ENCODE peak calls at places on chromosomes 13 and 19, in eight cellular contexts. U is endothelial cell of umbilical vein, O is lower lobe of right lung, Z is sigmoid colon, C is IMR-90, S is gastrocnemius medialis, Q is uterus, M is left lung. R is an unnamed sample. For H3K4me1, the result is how much of the 10 kb centered on the place peaks cover.

GRCh38 chr19:16112778-16113177 is 1.1 kb downstream of the RAB8A start:
- DNase-seq in Z (no peak), O (no peak), S (no peak), M (no peak), U (no peak), C (no peak), Q (no peak), R (no peak)

GRCh38 chr13:98111168-98112098 is 31.5 kb upstream of the FARP1 start:
- DNase-seq in S (no peak), U (no peak), O (no peak), Q (no peak), M (no peak), Z (no peak), C (no peak), R (no peak)

GRCh38 chr13:81929988-81930387 is 1589.1 kb upstream of the SPRY2 start:
- DNase-seq in S (no peak), Q (no peak), M (no peak), O (no peak), C (no peak), U (peak), Z (no peak), R (no peak)

GRCh38 chr19:34096020-34096915 is 76.0 kb upstream of the LSM14A start:
- DNase-seq in M (no peak), O (no peak), Z (no peak), U (peak), Q (no peak), S (no peak), C (peak), R (no peak)

GRCh38 chr13:101449971-101450748 is 2.3 kb upstream of the ITGBL1 start:
- DNase-seq in C (peak), U (peak), S (no peak), Z (no peak), Q (no peak), M (no peak), O (no peak), R (no peak)

GRCh38 chr13:73329355-73329754 is 270.6 kb downstream of the KLF5 start:
- DNase-seq in O (no peak), Z (no peak), U (no peak), S (no peak), Q (no peak), M (no peak), C (no peak), R (no peak)

GRCh38 chr13:19586904-19587634 is 25.7 kb upstream of the TPTE2 start:
- DNase-seq in Q (no peak), U (no peak), M (peak), Z (no peak), S (no peak), C (peak), O (peak), R (peak)

GRCh38 chr13:113628291-113629270 is 29.4 kb downstream of the ATP4B start:
- DNase-seq in C (no peak), O (peak), Q (no peak), U (no peak), S (no peak), M (no peak), Z (peak), R (no peak)

GRCh38 chr19:10797541-10798256 is 38.3 kb downstream of the TMED1 start:
- DNase-seq in M (no peak), O (no peak), S (no peak), C (no peak), Z (no peak), U (peak), Q (no peak), R (no peak)

GRCh38 chr19:35751839-35752745 is 3.7 kb downstream of the LIN37 start:
- DNase-seq in S (no peak), U (no peak), O (no peak), Q (no peak), M (no peak), Z (peak), C (no peak), R (no peak)

GRCh38 chr13:78168981-78169380 is 250.3 kb upstream of the EDNRB start:
- DNase-seq in Q (no peak), M (peak), C (no peak), U (no peak), S (no peak), Z (no peak), O (no peak), R (no peak)

GRCh38 chr13:113622791-113623490 is 35.1 kb downstream of the ATP4B start:
- DNase-seq in U (no peak), C (no peak), M (no peak), O (peak), Q (no peak), Z (peak), S (no peak), R (no peak)

GRCh38 chr13:83895994-83896580 is 13.8 kb upstream of the SLITRK1 start:
- DNase-seq in Z (no peak), M (no peak), O (no peak), U (no peak), S (no peak), C (peak), Q (no peak), R (no peak)

GRCh38 chr19:15332311-15332996 is at the start of gene BRD4:
- DNase-seq in C (peak), M (peak), Z (peak), S (peak), U (peak), Q (peak), O (peak), R (no peak)

GRCh38 chr13:48873081-48873480 is 102.6 kb upstream of the FNDC3A start:
- DNase-seq in Q (no peak), S (no peak), C (no peak), U (no peak), M (no peak), O (no peak), Z (no peak), R (no peak)

GRCh38 chr13:50613356-50613831 is 230.1 kb downstream of the DLEU7 start:
- DNase-seq in S (no peak), U (no peak), O (no peak), Q (no peak), C (no peak), M (no peak), Z (no peak), R (no peak)

GRCh38 chr13:31204592-31204991 is 4.8 kb downstream of the B3GLCT start:
- DNase-seq in S (no peak), O (no peak), U (peak), C (peak), Q (peak), Z (no peak), M (no peak), R (no peak)

GRCh38 chr19:9535934-9536333 is 2.5 kb downstream of the ZNF426 start:
- DNase-seq in Z (no peak), S (no peak), O (no peak), U (no peak), M (no peak), C (no peak), Q (no peak), R (no peak)

GRCh38 chr19:43777163-43777700 is 3.5 kb downstream of the KCNN4 start:
- DNase-seq in Q (no peak), Z (no peak), O (no peak), U (no peak), M (no peak), C (peak), S (no peak), R (no peak)

GRCh38 chr19:5085566-5085965 is 116.7 kb downstream of the KDM4B start:
- DNase-seq in U (no peak), M (no peak), O (no peak), Q (no peak), C (no peak), Z (no peak), S (no peak), R (no peak)

GRCh38 chr13:91292630-91293221 is 54.8 kb upstream of the MIR17HG start:
- DNase-seq in O (no peak), M (no peak), U (no peak), Z (no peak), S (no peak), Q (no peak), C (no peak), R (no peak)

DNA sequence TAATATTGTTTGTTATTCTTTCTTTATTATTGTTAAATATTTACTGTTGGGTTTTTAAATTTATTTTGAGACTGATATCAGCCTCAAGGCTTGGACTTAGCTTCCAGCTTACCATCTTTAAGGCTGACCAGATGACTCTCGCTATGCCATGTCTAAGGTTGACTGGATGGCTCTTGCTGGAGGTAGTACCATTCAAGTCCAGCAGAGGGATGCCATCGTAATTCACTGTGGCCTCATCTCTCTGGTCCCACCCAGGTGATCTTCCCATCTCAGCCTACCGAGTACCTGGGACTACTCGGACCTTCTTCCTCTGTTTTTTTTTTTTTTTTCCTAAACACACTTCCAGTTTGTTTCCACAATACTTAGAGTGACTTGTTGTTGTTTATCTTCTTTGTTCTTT is 41.7 kb upstream of the ZNF91 start:
- DNase-seq in M (no peak), C (no peak), U (no peak), S (no peak), O (no peak), Z (no peak), Q (no peak), R (peak)
- TF ChIP-seq CTCF in M (peak), C (no peak), U (no peak), S (no peak), O (no peak), Z (no peak), Q (no peak), R (peak)

DNA sequence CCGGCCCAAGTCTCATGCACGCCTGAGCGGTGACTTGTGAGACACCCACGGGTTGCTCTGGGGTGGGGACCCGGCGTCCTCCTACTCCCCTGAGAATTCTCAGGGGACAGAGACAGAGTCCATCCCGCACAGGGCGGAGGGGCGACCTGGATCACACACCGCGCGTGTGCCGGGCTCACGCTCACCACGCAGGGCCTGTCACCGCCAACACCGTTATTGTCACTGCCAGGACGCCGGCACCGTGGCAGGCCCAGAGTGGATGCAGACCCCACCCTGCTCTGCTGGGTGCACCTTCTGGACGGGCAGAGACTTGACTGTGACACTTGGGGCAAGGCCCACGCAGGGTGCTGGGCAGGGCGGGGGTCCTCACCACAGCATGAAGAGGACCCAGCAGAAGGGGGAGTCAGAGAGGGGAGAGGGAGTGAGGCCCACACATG is 16.2 kb downstream of the MOB3A start:
- DNase-seq in U (no peak), M (no peak), O (no peak), S (no peak), Z (no peak), C (no peak), Q (no peak), R (no peak)
- H3K4me1 ChIP-seq in U (under half), M (half or more), O (under half), S (under half), Z (under half), C (under half), Q (under half), R (under half)

GRCh38 chr19:38042132-38042531 is 135.1 kb downstream of the SIPA1L3 start:
- DNase-seq in U (no peak), Q (no peak), O (no peak), C (no peak), S (no peak), Z (no peak), M (no peak), R (no peak)
- TF ChIP-seq CTCF in U (no peak), Q (no peak), O (no peak), C (no peak), S (no peak), Z (no peak), M (no peak), R (no peak)

DNA sequence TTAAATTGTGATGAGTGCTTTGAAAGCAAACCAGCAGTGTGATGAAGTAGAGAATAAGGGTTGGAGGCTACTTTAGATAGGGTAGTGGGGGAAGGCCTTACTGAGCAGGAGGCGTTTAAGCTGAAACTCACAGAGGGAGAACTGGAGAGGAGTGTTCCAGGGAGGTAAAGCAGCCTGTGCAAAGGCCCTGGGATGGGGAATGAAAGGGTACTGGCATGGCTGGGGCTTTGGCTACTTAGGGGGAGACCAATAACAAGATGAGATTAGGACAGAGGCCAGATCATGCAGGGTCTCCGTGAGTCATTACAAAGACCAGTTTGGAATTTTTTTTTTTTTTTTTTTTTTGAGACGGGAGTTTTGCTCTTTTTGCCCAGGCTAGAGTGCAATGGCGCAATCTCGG is 1.1 kb downstream of the PPP5C start:
- DNase-seq in U (no peak), Z (no peak), O (no peak), C (no peak), Q (no peak), S (no peak), M (no peak), R (no peak)
- H3K4me1 ChIP-seq in U (under half), Z (half or more), O (half or more), C (under half), Q (under half), S (under half), M (half or more), R (half or more)

GRCh38 chr19:13979686-13980085 is 26.4 kb downstream of the RFX1 start:
- DNase-seq in M (no peak), O (no peak), Z (no peak), Q (no peak), S (no peak), U (no peak), C (no peak), R (no peak)
- TF ChIP-seq CTCF in M (no peak), O (no peak), Z (no peak), Q (no peak), S (no peak), U (no peak), C (no peak), R (no peak)

DNA sequence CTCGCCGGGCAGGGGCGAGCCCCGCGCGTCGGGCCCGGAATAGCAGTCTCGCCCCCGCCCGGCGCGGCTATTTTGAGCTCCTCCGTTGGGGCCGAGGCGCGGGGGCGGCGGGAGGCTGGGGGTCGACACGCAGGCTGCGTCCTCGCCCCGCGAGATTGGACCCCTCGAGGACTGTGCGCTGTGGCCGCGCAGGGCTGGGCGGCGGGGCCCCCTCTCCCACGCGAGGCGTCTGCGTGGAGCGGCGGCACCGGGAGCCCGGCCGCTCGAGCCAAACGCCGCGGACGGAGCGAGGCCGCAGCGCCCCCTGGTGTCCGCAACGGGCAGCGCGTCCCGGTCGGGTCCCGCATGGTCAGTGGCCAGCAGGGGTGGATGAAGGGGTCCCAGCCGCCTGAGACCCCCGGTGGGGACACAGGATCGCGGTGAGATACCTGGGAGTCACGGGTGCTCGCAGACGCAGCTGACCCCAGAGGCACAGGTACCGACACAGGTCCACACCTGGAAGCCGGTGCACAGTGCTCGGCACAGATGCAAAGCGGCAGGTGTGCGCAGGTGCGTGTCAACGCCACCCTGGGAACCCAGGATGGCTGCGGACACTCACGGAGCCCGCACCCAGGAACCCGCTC is 2.2 kb upstream of the CIRBP start:
- DNase-seq in O (peak), Q (peak), S (peak), U (peak), C (no peak), Z (peak), M (peak), R (no peak)
- H3K4me1 ChIP-seq in O (half or more), Q (under half), S (half or more), U (under half), C (half or more), Z (half or more), M (half or more), R (half or more)

GRCh38 chr19:1854542-1855039 is 6.3 kb upstream of the REXO1 start:
- DNase-seq in O (peak), Z (peak), C (no peak), U (no peak), M (peak), S (no peak), Q (no peak), R (no peak)
- TF ChIP-seq CTCF in O (no peak), Z (no peak), C (no peak), U (no peak), M (no peak), S (no peak), Q (no peak), R (no peak)

DNA sequence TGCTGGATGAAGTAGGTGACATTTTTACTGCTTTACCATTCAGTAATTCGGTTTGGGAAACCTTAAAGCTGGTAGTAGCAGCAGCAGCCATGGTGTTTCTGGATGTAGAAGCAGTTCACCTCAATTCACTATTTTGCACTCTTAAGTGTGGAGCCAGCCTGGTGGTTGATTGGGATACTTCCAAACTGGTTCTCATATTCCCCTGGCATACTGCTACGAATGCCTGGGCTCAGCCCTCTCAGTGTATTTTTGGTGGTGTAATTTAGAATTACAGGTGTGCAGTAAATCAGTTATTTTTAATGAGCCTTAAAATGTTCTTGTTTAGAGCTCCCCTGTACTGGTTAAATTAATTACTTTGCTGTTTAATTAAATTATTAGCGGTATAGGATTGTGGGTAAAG is 12.4 kb downstream of the HNRNPM start:
- DNase-seq in O (no peak), Q (no peak), M (no peak), C (no peak), S (peak), U (no peak), Z (peak), R (no peak)
- H3K4me1 ChIP-seq in O (half or more), Q (under half), M (half or more), C (under half), S (half or more), U (under half), Z (half or more), R (half or more)

DNA sequence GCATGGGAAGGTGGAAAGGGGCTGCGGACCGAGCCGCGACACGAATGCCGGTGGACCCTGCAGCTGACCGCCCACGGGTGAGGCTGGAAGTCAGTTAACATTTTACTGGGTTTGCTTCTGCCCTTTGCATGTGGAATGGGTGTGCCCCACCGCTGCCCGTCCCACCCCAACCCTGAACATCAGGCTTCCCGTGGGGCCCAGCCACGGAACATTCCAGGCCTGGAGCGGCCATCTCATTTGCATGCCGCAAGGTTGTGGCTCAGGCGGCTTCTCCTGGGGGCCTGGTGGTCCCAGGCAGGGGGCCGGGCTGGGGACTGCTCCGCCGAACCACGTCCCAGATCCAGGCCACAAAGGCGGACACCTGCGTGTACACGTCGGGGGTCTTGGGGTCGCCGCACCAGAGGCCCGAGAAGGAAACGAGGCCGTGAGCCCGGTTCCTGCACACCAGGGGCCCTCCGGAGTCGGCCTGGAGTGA is 9.3 kb downstream of the FSTL3 start:
- DNase-seq in Q (no peak), O (no peak), Z (no peak), S (no peak), U (no peak), C (no peak), M (no peak), R (no peak)
- TF ChIP-seq CTCF in Q (no peak), O (no peak), Z (no peak), S (no peak), U (no peak), C (no peak), M (no peak), R (no peak)

R was measured in esophagus muscularis mucosa.